ENCODE peak calls at places on chromosome 14, in seven cellular contexts. M, Z, O, K, V, W and E are unnamed samples.

GRCh38 chr14:96297000-96297399 is 41.0 kb downstream of the BDKRB1 start:
- DNase-seq in M (no peak), Z (peak), O (peak), K (no peak), V (peak), W (no peak), E (peak)

GRCh38 chr14:63564318-63564717 is 21.1 kb upstream of the PPP2R5E start:
- DNase-seq in M (no peak), Z (no peak), O (peak), K (no peak), V (peak), W (no peak), E (no peak)

GRCh38 chr14:89351364-89351957 is 65.6 kb downstream of the FOXN3 start:
- DNase-seq in M (no peak), Z (no peak), O (peak), K (no peak), V (peak), W (no peak), E (peak)

GRCh38 chr14:45028107-45028626 is 55.7 kb upstream of the PRPF39 start:
- DNase-seq in M (no peak), Z (no peak), O (no peak), K (no peak), V (peak), W (no peak), E (no peak)

GRCh38 chr14:66426451-66426850 is 59.7 kb upstream of the CCDC196 start:
- DNase-seq in M (no peak), Z (no peak), O (no peak), K (no peak), V (no peak), W (no peak), E (no peak)

GRCh38 chr14:103894034-103894722 is 34.1 kb upstream of the TDRD9 start:
- DNase-seq in M (no peak), Z (no peak), O (no peak), K (no peak), V (no peak), W (no peak), E (no peak)

GRCh38 chr14:74141703-74142102 is 56.9 kb downstream of the LIN52 start:
- DNase-seq in M (no peak), Z (no peak), O (peak), K (no peak), V (peak), W (no peak), E (peak)

GRCh38 chr14:28141662-28142061 is 624.9 kb upstream of the FOXG1 start:
- DNase-seq in M (no peak), Z (no peak), O (no peak), K (no peak), V (no peak), W (no peak), E (no peak)

GRCh38 chr14:25094171-25094907 is 44.4 kb upstream of the STXBP6 start:
- DNase-seq in M (no peak), Z (no peak), O (no peak), K (no peak), V (no peak), W (no peak), E (no peak)

GRCh38 chr14:74401504-74402241 is 24.3 kb downstream of the SYNDIG1L start:
- DNase-seq in M (peak), Z (peak), O (no peak), K (peak), V (peak), W (peak), E (no peak)

GRCh38 chr14:80958258-80958657 is 2.8 kb downstream of the TSHR start:
- DNase-seq in M (no peak), Z (no peak), O (no peak), K (no peak), V (no peak), W (no peak), E (no peak)

GRCh38 chr14:105876829-105877228 is 350.4 kb downstream of the TMEM121 start:
- DNase-seq in M (no peak), Z (no peak), O (no peak), K (no peak), V (no peak), W (no peak), E (no peak)

GRCh38 chr14:79510659-79511058 is 700.6 kb downstream of the DIO2 start:
- DNase-seq in M (no peak), Z (no peak), O (peak), K (no peak), V (peak), W (no peak), E (no peak)

GRCh38 chr14:59391388-59391787 is 73.8 kb downstream of the GPR135 start:
- DNase-seq in M (no peak), Z (no peak), O (no peak), K (no peak), V (no peak), W (no peak), E (no peak)

GRCh38 chr14:89455412-89455811 is 38.4 kb upstream of the FOXN3 start:
- DNase-seq in M (no peak), Z (no peak), O (no peak), K (no peak), V (no peak), W (no peak), E (peak)

GRCh38 chr14:32938719-32939253 is at the start of gene NPAS3:
- DNase-seq in M (no peak), Z (peak), O (no peak), K (no peak), V (peak), W (no peak), E (peak)

GRCh38 chr14:67487937-67488893 is at the start of gene TMEM229B:
- DNase-seq in M (peak), Z (peak), O (no peak), K (peak), V (no peak), W (peak), E (no peak)

GRCh38 chr14:80867798-80868197 is 73.7 kb downstream of the CEP128 start:
- DNase-seq in M (no peak), Z (no peak), O (no peak), K (no peak), V (no peak), W (no peak), E (no peak)

GRCh38 chr14:50883827-50884197 is 12.0 kb downstream of the ABHD12B start:
- DNase-seq in M (no peak), Z (no peak), O (no peak), K (no peak), V (no peak), W (no peak), E (no peak)

GRCh38 chr14:59274991-59275391 is 86.5 kb downstream of the DAAM1 start:
- DNase-seq in M (no peak), Z (peak), O (no peak), K (no peak), V (no peak), W (no peak), E (no peak)

GRCh38 chr14:73777420-73777819 is 63.2 kb upstream of the PNMA1 start:
- DNase-seq in M (no peak), Z (no peak), O (no peak), K (no peak), V (no peak), W (no peak), E (no peak)

GRCh38 chr14:75249251-75249957 is 29.2 kb upstream of the FOS start:
- DNase-seq in M (peak), Z (no peak), O (no peak), K (peak), V (no peak), W (peak), E (peak)

GRCh38 chr14:64762044-64763034 is 58.1 kb downstream of the PLEKHG3 start:
- DNase-seq in M (peak), Z (peak), O (peak), K (peak), V (peak), W (peak), E (peak)

GRCh38 chr14:75147423-75148071 is 20.7 kb upstream of the NEK9 start:
- DNase-seq in M (no peak), Z (peak), O (peak), K (no peak), V (peak), W (no peak), E (peak)

GRCh38 chr14:89240414-89240813 is 176.6 kb downstream of the FOXN3 start:
- DNase-seq in M (no peak), Z (peak), O (no peak), K (no peak), V (no peak), W (no peak), E (no peak)

GRCh38 chr14:92649934-92650545 is 98.4 kb downstream of the LGMN start:
- DNase-seq in M (no peak), Z (no peak), O (peak), K (no peak), V (peak), W (no peak), E (no peak)

GRCh38 chr14:100524233-100524932 is 62.8 kb downstream of the BEGAIN start:
- DNase-seq in M (no peak), Z (no peak), O (no peak), K (no peak), V (no peak), W (no peak), E (no peak)

GRCh38 chr14:79136437-79137430 is 966.6 kb downstream of the NRXN3 start:
- DNase-seq in M (no peak), Z (no peak), O (no peak), K (no peak), V (no peak), W (no peak), E (no peak)

GRCh38 chr14:69093551-69094421 is 59.1 kb downstream of the DCAF5 start:
- DNase-seq in M (no peak), Z (peak), O (peak), K (no peak), V (peak), W (no peak), E (peak)

GRCh38 chr14:90671835-90672234 is 144.4 kb downstream of the TTC7B start:
- DNase-seq in M (no peak), Z (no peak), O (no peak), K (no peak), V (no peak), W (no peak), E (no peak)